ENCODE peak calls at places on chromosomes 5 and 9, in ten cellular contexts. X, S, W, Y, E, U, L, Z, K and R are unnamed samples.

GRCh38 chr5:80408475-80408875 is 611 bp downstream of the ZFYVE16 start:
- DNase-seq in X (peak; percentile 40), S (peak; percentile 70), W (peak; percentile 34), Y (peak; percentile 67), E (peak; percentile 89), U (peak; percentile 44), L (no peak), Z (peak; percentile 75), K (no peak), R (peak; percentile 52)

GRCh38 chr5:172173771-172174170 is 14.3 kb downstream of the STK10 start:
- DNase-seq in X (no peak), S (peak; percentile 93), W (peak; percentile 16), Y (no peak), E (no peak), U (peak; percentile 71), L (no peak), Z (peak; percentile 25), K (peak; percentile 70), R (peak; percentile 40)

GRCh38 chr5:37867634-37868033 is 27.8 kb upstream of the GDNF start:
- DNase-seq in X (no peak), S (peak; percentile 34), W (no peak), Y (no peak), E (no peak), U (no peak), L (no peak), Z (peak; percentile 30), K (no peak), R (no peak)

GRCh38 chr5:2538169-2538568 is 213.3 kb downstream of the IRX2 start:
- DNase-seq in X (no peak), S (no peak), W (no peak), Y (no peak), E (peak; percentile 89), U (no peak), L (no peak), Z (no peak), K (no peak), R (no peak)

GRCh38 chr9:127905788-127906191 is 6.4 kb upstream of the ST6GALNAC6 start:
- DNase-seq in X (no peak), S (no peak), W (no peak), Y (no peak), E (no peak), U (peak; percentile 74), L (no peak), Z (no peak), K (peak; percentile 70), R (no peak)

GRCh38 chr9:126861707-126862460 is 1.4 kb downstream of the ZBTB34 start:
- DNase-seq in X (no peak), S (no peak), W (peak; percentile 66), Y (no peak), E (peak; percentile 48), U (no peak), L (no peak), Z (peak; percentile 88), K (no peak), R (no peak)

GRCh38 chr9:82021198-82021597 is 32.6 kb downstream of the SPATA31D1 start:
- DNase-seq in X (no peak), S (peak; percentile 78), W (peak; percentile 99), Y (no peak), E (no peak), U (no peak), L (no peak), Z (peak; percentile 97), K (no peak), R (peak; percentile 96)

GRCh38 chr9:135330685-135331590 is 148.6 kb upstream of the PPP1R26 start:
- DNase-seq in X (no peak), S (no peak), W (no peak), Y (no peak), E (no peak), U (no peak), L (no peak), Z (no peak), K (peak; percentile 8), R (no peak)

GRCh38 chr9:127767405-127767804 is 11.1 kb downstream of the SH2D3C start:
- DNase-seq in X (no peak), S (no peak), W (no peak), Y (no peak), E (no peak), U (peak; percentile 22), L (no peak), Z (no peak), K (no peak), R (no peak)

GRCh38 chr5:57032151-57032551 is 80.2 kb upstream of the MIER3 start:
- DNase-seq in X (no peak), S (peak; percentile 54), W (no peak), Y (no peak), E (no peak), U (no peak), L (no peak), Z (no peak), K (no peak), R (no peak)

GRCh38 chr9:113220467-113221002 is 542 bp downstream of the FKBP15 start:
- DNase-seq in X (no peak), S (peak; percentile 36), W (no peak), Y (peak; percentile 3), E (no peak), U (no peak), L (no peak), Z (no peak), K (peak; percentile 22), R (peak; percentile 14)

GRCh38 chr9:123957168-123957721 is 27.3 kb upstream of the DENND1A start:
- DNase-seq in X (no peak), S (peak; percentile 23), W (no peak), Y (no peak), E (no peak), U (no peak), L (no peak), Z (no peak), K (no peak), R (peak; percentile 11)

GRCh38 chr5:27830551-27830950 is 792.2 kb upstream of the CDH9 start:
- DNase-seq in X (no peak), S (peak; percentile 51), W (peak; percentile 9), Y (no peak), E (no peak), U (no peak), L (no peak), Z (no peak), K (no peak), R (peak; percentile 76)

GRCh38 chr9:7192266-7192665 is 434.5 kb downstream of the KDM4C start:
- DNase-seq in X (no peak), S (no peak), W (no peak), Y (no peak), E (no peak), U (no peak), L (no peak), Z (no peak), K (no peak), R (no peak)

GRCh38 chr9:111925784-111926183 is 29.2 kb downstream of the UGCG start:
- DNase-seq in X (no peak), S (no peak), W (no peak), Y (no peak), E (no peak), U (no peak), L (no peak), Z (peak; percentile 30), K (no peak), R (peak; percentile 68)

GRCh38 chr5:82417776-82418607 is 139.8 kb upstream of the RPS23 start:
- DNase-seq in X (no peak), S (no peak), W (peak; percentile 52), Y (no peak), E (no peak), U (no peak), L (no peak), Z (no peak), K (no peak), R (no peak)

GRCh38 chr9:115008536-115008935 is 78.1 kb upstream of the TNFSF8 start:
- DNase-seq in X (no peak), S (peak; percentile 96), W (peak; percentile 84), Y (no peak), E (no peak), U (no peak), L (no peak), Z (peak; percentile 89), K (no peak), R (peak; percentile 84)

GRCh38 chr5:24005384-24005783 is 498.0 kb downstream of the PRDM9 start:
- DNase-seq in X (no peak), S (no peak), W (no peak), Y (no peak), E (no peak), U (no peak), L (no peak), Z (peak; percentile 1), K (no peak), R (no peak)

GRCh38 chr9:112846528-112847488 is 43.9 kb downstream of the SLC46A2 start:
- DNase-seq in X (no peak), S (no peak), W (peak; percentile 53), Y (no peak), E (no peak), U (no peak), L (no peak), Z (peak; percentile 47), K (no peak), R (peak; percentile 73)

GRCh38 chr9:27548055-27548741 is 18.6 kb upstream of the MOB3B start:
- DNase-seq in X (no peak), S (peak; percentile 44), W (peak; percentile 73), Y (no peak), E (no peak), U (no peak), L (no peak), Z (peak; percentile 61), K (no peak), R (peak; percentile 20)

GRCh38 chr5:145811834-145812625 is 23.1 kb downstream of the PRELID2 start:
- DNase-seq in X (no peak), S (peak; percentile 46), W (peak; percentile 66), Y (peak; percentile 19), E (no peak), U (no peak), L (no peak), Z (peak; percentile 74), K (no peak), R (peak; percentile 67)

GRCh38 chr5:56247596-56247995 is 14.5 kb upstream of the ANKRD55 start:
- DNase-seq in X (no peak), S (no peak), W (peak; percentile 88), Y (no peak), E (no peak), U (no peak), L (no peak), Z (peak; percentile 49), K (no peak), R (peak; percentile 26)

GRCh38 chr5:84885479-84886258 is 501.0 kb upstream of the EDIL3 start:
- DNase-seq in X (no peak), S (peak; percentile 29), W (peak; percentile 75), Y (no peak), E (no peak), U (no peak), L (no peak), Z (peak; percentile 2), K (no peak), R (peak; percentile 78)

GRCh38 chr5:151151793-151152192 is 5.8 kb downstream of the ANXA6 start:
- DNase-seq in X (no peak), S (no peak), W (peak; percentile 50), Y (no peak), E (no peak), U (no peak), L (peak; percentile 42), Z (peak; percentile 81), K (no peak), R (peak; percentile 57)